ENCODE peak calls at places on chromosomes 13 and 19, in six cellular contexts. One of them, this sample, is unnamed.

GRCh38 chr19:17874423-17875135 is 2.8 kb downstream of the SLC5A5 start:
- ATAC-seq in left lung: no peak
- ATAC-seq in lower lobe of right lung: no peak
- ATAC-seq in aorta: no peak
- ATAC-seq in A549: peak; percentile 41
- ATAC-seq in PC-3: no peak
- ATAC-seq in this sample: no peak

GRCh38 chr13:49220856-49221614 is 897 bp downstream of the MLNR start:
- ATAC-seq in aorta: no peak
- ATAC-seq in PC-3: no peak
- ATAC-seq in left lung: peak; percentile 3
- ATAC-seq in A549: no peak
- ATAC-seq in lower lobe of right lung: no peak
- ATAC-seq in this sample: peak; percentile 14

GRCh38 chr13:98327326-98328314 is 150.6 kb upstream of the RNF113B start:
- ATAC-seq in lower lobe of right lung: peak; percentile 46
- ATAC-seq in left lung: no peak
- ATAC-seq in A549: no peak
- ATAC-seq in PC-3: no peak
- ATAC-seq in aorta: no peak
- ATAC-seq in this sample: no peak

GRCh38 chr19:21604941-21605548 is 99.6 kb downstream of the ZNF429 start:
- ATAC-seq in PC-3: peak; percentile 37
- ATAC-seq in aorta: peak; percentile 26
- ATAC-seq in lower lobe of right lung: peak; percentile 37
- ATAC-seq in A549: no peak
- ATAC-seq in left lung: peak; percentile 56
- ATAC-seq in this sample: no peak

GRCh38 chr13:33242984-33243617 is 42.5 kb downstream of the STARD13 start:
- ATAC-seq in aorta: no peak
- ATAC-seq in left lung: peak; percentile 95
- ATAC-seq in A549: no peak
- ATAC-seq in PC-3: no peak
- ATAC-seq in lower lobe of right lung: peak; percentile 97
- ATAC-seq in this sample: no peak

GRCh38 chr13:86464193-86464592 is 665.0 kb upstream of the SLITRK6 start:
- ATAC-seq in lower lobe of right lung: no peak
- ATAC-seq in A549: no peak
- ATAC-seq in aorta: no peak
- ATAC-seq in left lung: no peak
- ATAC-seq in PC-3: peak; percentile 43
- ATAC-seq in this sample: no peak

GRCh38 chr19:35040826-35041547 is 534 bp upstream of the HPN start:
- ATAC-seq in A549: no peak
- ATAC-seq in lower lobe of right lung: peak; percentile 83
- ATAC-seq in aorta: peak; percentile 87
- ATAC-seq in left lung: peak; percentile 85
- ATAC-seq in PC-3: peak; percentile 71
- ATAC-seq in this sample: peak; percentile 73

GRCh38 chr13:51584731-51585191 is 499 bp downstream of the WDFY2 start:
- ATAC-seq in left lung: peak; percentile 40
- ATAC-seq in aorta: peak; percentile 57
- ATAC-seq in lower lobe of right lung: peak; percentile 59
- ATAC-seq in PC-3: peak; percentile 43
- ATAC-seq in A549: peak; percentile 64
- ATAC-seq in this sample: peak; percentile 3

GRCh38 chr13:79225487-79226232 is 180.4 kb downstream of the RBM26 start:
- ATAC-seq in A549: no peak
- ATAC-seq in left lung: no peak
- ATAC-seq in aorta: no peak
- ATAC-seq in PC-3: no peak
- ATAC-seq in lower lobe of right lung: no peak
- ATAC-seq in this sample: no peak

GRCh38 chr13:108146642-108147041 is 68.7 kb downstream of the LIG4 start:
- ATAC-seq in A549: no peak
- ATAC-seq in left lung: no peak
- ATAC-seq in aorta: no peak
- ATAC-seq in PC-3: no peak
- ATAC-seq in lower lobe of right lung: peak; percentile 21
- ATAC-seq in this sample: no peak

GRCh38 chr13:77523834-77524728 is 11.4 kb upstream of the SCEL start:
- ATAC-seq in A549: no peak
- ATAC-seq in PC-3: no peak
- ATAC-seq in lower lobe of right lung: no peak
- ATAC-seq in left lung: peak; percentile 8
- ATAC-seq in aorta: no peak
- ATAC-seq in this sample: no peak

GRCh38 chr13:50290186-50290585 is 274.9 kb downstream of the KCNRG start:
- ATAC-seq in lower lobe of right lung: peak; percentile 68
- ATAC-seq in PC-3: no peak
- ATAC-seq in left lung: no peak
- ATAC-seq in A549: no peak
- ATAC-seq in aorta: no peak
- ATAC-seq in this sample: no peak

GRCh38 chr13:100069278-100069677 is 19.6 kb upstream of the PCCA start:
- ATAC-seq in aorta: no peak
- ATAC-seq in left lung: peak; percentile 79
- ATAC-seq in PC-3: no peak
- ATAC-seq in lower lobe of right lung: peak; percentile 68
- ATAC-seq in A549: no peak
- ATAC-seq in this sample: no peak

GRCh38 chr13:19836472-19836871 is 27.0 kb downstream of the ZMYM5 start:
- ATAC-seq in aorta: no peak
- ATAC-seq in lower lobe of right lung: no peak
- ATAC-seq in PC-3: peak; percentile 18
- ATAC-seq in A549: no peak
- ATAC-seq in left lung: no peak
- ATAC-seq in this sample: no peak

GRCh38 chr19:34639491-34640085 is 37.4 kb downstream of the SCGB2B2 start:
- ATAC-seq in left lung: peak; percentile 89
- ATAC-seq in A549: peak; percentile 74
- ATAC-seq in PC-3: no peak
- ATAC-seq in aorta: no peak
- ATAC-seq in lower lobe of right lung: peak; percentile 70
- ATAC-seq in this sample: no peak

GRCh38 chr19:54670576-54671347 is 8.0 kb downstream of the LILRB4 start:
- ATAC-seq in aorta: no peak
- ATAC-seq in left lung: peak; percentile 60
- ATAC-seq in A549: no peak
- ATAC-seq in lower lobe of right lung: no peak
- ATAC-seq in PC-3: no peak
- ATAC-seq in this sample: no peak

GRCh38 chr19:6230991-6231448 is 48.8 kb downstream of the MLLT1 start:
- ATAC-seq in aorta: no peak
- ATAC-seq in PC-3: no peak
- ATAC-seq in left lung: no peak
- ATAC-seq in A549: no peak
- ATAC-seq in lower lobe of right lung: no peak
- ATAC-seq in this sample: no peak

GRCh38 chr13:44307844-44308243 is 65.8 kb upstream of the SERP2 start:
- ATAC-seq in A549: no peak
- ATAC-seq in aorta: no peak
- ATAC-seq in PC-3: peak; percentile 0
- ATAC-seq in left lung: no peak
- ATAC-seq in lower lobe of right lung: no peak
- ATAC-seq in this sample: no peak

GRCh38 chr13:44307255-44307654 is 66.4 kb upstream of the SERP2 start:
- ATAC-seq in lower lobe of right lung: no peak
- ATAC-seq in aorta: no peak
- ATAC-seq in A549: no peak
- ATAC-seq in PC-3: no peak
- ATAC-seq in left lung: no peak
- ATAC-seq in this sample: no peak

GRCh38 chr13:44305845-44306244 is 67.8 kb upstream of the SERP2 start:
- ATAC-seq in aorta: no peak
- ATAC-seq in PC-3: peak; percentile 4
- ATAC-seq in left lung: peak; percentile 16
- ATAC-seq in A549: no peak
- ATAC-seq in lower lobe of right lung: peak; percentile 13
- ATAC-seq in this sample: no peak

GRCh38 chr13:44305216-44305615 is 68.4 kb upstream of the SERP2 start:
- ATAC-seq in PC-3: no peak
- ATAC-seq in lower lobe of right lung: no peak
- ATAC-seq in aorta: no peak
- ATAC-seq in left lung: no peak
- ATAC-seq in A549: no peak
- ATAC-seq in this sample: no peak

DNA sequence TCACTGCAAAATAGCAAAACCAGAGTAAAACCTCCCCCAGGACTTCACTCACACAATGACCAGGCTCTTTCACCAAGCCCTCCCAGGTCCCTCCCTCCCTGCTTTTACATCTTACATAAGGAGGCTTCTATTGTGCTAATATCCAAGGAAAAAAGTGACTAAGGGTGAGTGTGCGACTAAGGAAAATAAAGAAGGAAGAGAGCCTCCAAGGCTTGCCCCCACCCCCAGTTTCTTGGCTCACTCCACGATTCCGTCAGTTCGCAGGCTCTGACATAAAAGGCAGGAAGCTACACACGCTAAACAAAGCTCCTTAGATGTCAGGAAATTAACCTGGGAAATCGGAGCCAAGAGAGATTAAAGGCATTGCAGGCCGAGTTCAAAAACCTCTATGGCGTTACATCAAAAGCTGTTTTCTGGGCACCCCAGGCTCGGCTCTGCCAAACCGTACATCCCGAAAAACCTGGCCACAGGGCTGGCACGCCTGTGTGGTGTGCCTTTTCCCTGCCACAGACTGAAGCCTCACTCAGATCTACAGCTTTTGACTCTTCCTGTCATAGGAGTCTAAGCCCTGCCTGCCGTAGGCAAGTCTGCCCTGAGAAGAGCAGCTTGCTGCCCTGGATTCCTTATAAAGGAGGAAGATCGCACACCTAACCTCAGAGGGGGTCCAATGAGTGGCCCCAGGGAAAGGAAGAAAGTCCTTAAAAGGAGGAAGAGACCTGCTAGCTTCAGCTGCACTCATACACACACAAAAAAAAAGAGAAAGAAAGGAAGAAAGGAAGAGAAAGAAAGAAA is 67.0 kb upstream of the SERP2 start:
- ATAC-seq in aorta: peak; percentile 72
- ATAC-seq in A549: peak; percentile 85
- ATAC-seq in PC-3: peak; percentile 73
- ATAC-seq in lower lobe of right lung: peak; percentile 76
- ATAC-seq in left lung: peak; percentile 62
- ATAC-seq in this sample: peak; percentile 57
- H3K4me3 ChIP-seq in aorta: no peak overlapping the region
- H3K4me3 ChIP-seq in A549: peak overlapping the region; percentile 17
- H3K4me3 ChIP-seq in PC-3: peak overlapping the region; percentile 47
- H3K4me3 ChIP-seq in lower lobe of right lung: peak overlapping the region; percentile 10
- H3K4me3 ChIP-seq in left lung: no peak overlapping the region
- H3K4me3 ChIP-seq in this sample: no peak overlapping the region

GRCh38 chr19:3413796-3414327 is 47.5 kb downstream of the NFIC start:
- ATAC-seq in A549: no peak
- ATAC-seq in left lung: no peak
- ATAC-seq in aorta: no peak
- ATAC-seq in PC-3: no peak
- ATAC-seq in lower lobe of right lung: no peak
- ATAC-seq in this sample: no peak

GRCh38 chr19:3412066-3412465 is 45.7 kb downstream of the NFIC start:
- ATAC-seq in PC-3: no peak
- ATAC-seq in aorta: no peak
- ATAC-seq in A549: no peak
- ATAC-seq in lower lobe of right lung: no peak
- ATAC-seq in left lung: no peak
- ATAC-seq in this sample: no peak

GRCh38 chr19:3408996-3409345 is 42.6 kb downstream of the NFIC start:
- ATAC-seq in A549: no peak
- ATAC-seq in aorta: no peak
- ATAC-seq in PC-3: no peak
- ATAC-seq in lower lobe of right lung: no peak
- ATAC-seq in left lung: no peak
- ATAC-seq in this sample: no peak

GRCh38 chr19:3409346-3410064 is 43.1 kb downstream of the NFIC start:
- ATAC-seq in left lung: no peak
- ATAC-seq in lower lobe of right lung: no peak
- ATAC-seq in PC-3: no peak
- ATAC-seq in A549: no peak
- ATAC-seq in aorta: no peak
- ATAC-seq in this sample: peak; percentile 80

DNA sequence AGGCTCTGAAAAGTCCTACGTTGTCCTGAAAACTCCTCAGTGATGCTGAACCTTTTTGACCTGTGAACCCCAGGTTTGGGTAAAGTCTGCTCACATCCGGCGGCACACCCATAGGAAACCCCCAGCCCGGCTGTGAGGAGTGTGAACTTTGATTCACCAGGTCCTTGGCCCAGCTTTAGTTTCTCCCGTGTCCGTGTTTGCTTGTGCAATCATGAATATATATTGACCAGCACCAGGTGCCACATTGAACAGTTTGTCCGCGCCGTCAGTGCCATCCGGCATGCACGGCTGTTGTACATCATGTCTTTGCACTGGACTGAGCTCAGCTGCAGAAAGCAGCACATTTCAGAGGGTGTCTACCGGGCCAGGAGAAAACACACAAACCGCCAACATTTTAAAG is 45.3 kb downstream of the NFIC start:
- ATAC-seq in lower lobe of right lung: no peak
- ATAC-seq in aorta: no peak
- ATAC-seq in left lung: no peak
- ATAC-seq in A549: no peak
- ATAC-seq in PC-3: no peak
- ATAC-seq in this sample: no peak
- H3K4me1 ChIP-seq in lower lobe of right lung: peaks cover 28% of the 10 kb centered on the region
- H3K4me1 ChIP-seq in aorta: no peaks in the 10 kb centered on the region
- H3K4me1 ChIP-seq in left lung: no peaks in the 10 kb centered on the region
- H3K4me1 ChIP-seq in A549: peaks cover 10% of the 10 kb centered on the region
- H3K4me1 ChIP-seq in PC-3: no peaks in the 10 kb centered on the region
- H3K4me1 ChIP-seq in this sample: no peaks in the 10 kb centered on the region

GRCh38 chr13:46542833-46543232 is 10.1 kb upstream of the LRCH1 start:
- ATAC-seq in lower lobe of right lung: no peak
- ATAC-seq in aorta: no peak
- ATAC-seq in left lung: no peak
- ATAC-seq in A549: no peak
- ATAC-seq in PC-3: no peak
- ATAC-seq in this sample: no peak
- H3K4me3 ChIP-seq in lower lobe of right lung: no peak overlapping the region
- H3K4me3 ChIP-seq in aorta: no peak overlapping the region
- H3K4me3 ChIP-seq in left lung: no peak overlapping the region
- H3K4me3 ChIP-seq in A549: no peak overlapping the region
- H3K4me3 ChIP-seq in PC-3: no peak overlapping the region
- H3K4me3 ChIP-seq in this sample: no peak overlapping the region

DNA sequence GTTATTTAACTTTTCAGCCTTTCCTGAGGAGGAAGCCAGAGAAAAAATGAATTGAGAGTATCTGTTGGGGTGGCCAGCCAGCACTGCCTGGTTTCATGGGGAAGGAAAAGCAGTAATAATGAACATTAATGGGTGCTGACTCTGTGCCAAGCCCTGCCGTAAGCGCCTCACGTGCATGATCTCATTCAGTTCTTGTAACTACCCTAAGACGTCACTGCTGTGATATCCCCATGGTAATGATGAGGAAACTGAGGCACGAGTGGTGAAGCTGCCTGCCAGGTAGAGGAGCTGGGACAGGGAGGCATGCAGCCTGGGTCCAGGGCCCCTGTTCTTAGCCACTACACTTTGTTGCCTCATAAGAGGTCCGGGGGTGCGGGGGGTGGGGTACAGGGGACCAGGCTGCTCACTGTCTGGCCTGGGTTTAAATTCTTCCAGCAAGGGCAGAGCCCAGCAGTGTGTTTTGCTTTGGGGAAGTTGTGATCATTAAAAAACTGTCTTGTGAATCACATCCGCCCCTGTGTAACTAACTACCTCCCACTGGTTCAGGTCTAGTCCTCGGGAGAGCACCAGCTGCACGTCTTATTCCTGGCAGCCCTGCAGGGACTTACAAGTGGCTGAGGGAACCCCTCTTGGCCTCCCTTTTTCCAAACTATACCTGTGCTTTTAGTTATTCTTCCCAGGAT is 127.3 kb downstream of the SIPA1L3 start:
- ATAC-seq in A549: no peak
- ATAC-seq in aorta: no peak
- ATAC-seq in left lung: peak; percentile 18
- ATAC-seq in PC-3: no peak
- ATAC-seq in lower lobe of right lung: peak; percentile 35
- ATAC-seq in this sample: no peak
- H3K4me1 ChIP-seq in A549: peaks cover 22% of the 10 kb centered on the region
- H3K4me1 ChIP-seq in aorta: no peaks in the 10 kb centered on the region
- H3K4me1 ChIP-seq in left lung: no peaks in the 10 kb centered on the region
- H3K4me1 ChIP-seq in PC-3: no peaks in the 10 kb centered on the region
- H3K4me1 ChIP-seq in lower lobe of right lung: peaks cover 44% of the 10 kb centered on the region
- H3K4me1 ChIP-seq in this sample: peaks cover 13% of the 10 kb centered on the region

This sample was measured in gastroesophageal sphincter.